ENCODE peak calls at places on chromosomes 7 and 10, in seven cellular contexts. Z is A549, R is fibroblast of lung, X is neural progenitor cell, N is GM23338, U is H9, P is OCI-LY7. H is an unnamed sample.

GRCh38 chr10:34813626-34814227 is 1.4 kb downstream of the PARD3 start:
- DNase-seq in Z (peak; percentile 29), R (peak; percentile 84), X (no peak), N (no peak), U (no peak), P (no peak), H (peak; percentile 83)

GRCh38 chr7:131586259-131586658 is 29.8 kb upstream of the PODXL start:
- DNase-seq in Z (peak; percentile 30), R (no peak), X (no peak), N (no peak), U (no peak), P (no peak), H (no peak)

GRCh38 chr10:43585046-43585445 is 10.6 kb upstream of the ZNF239 start:
- DNase-seq in Z (no peak), R (peak; percentile 2), X (no peak), N (no peak), U (no peak), P (no peak), H (no peak)

GRCh38 chr10:128380946-128381345 is 254.7 kb upstream of the MKI67 start:
- DNase-seq in Z (no peak), R (no peak), X (no peak), N (no peak), U (no peak), P (no peak), H (no peak)

GRCh38 chr7:152894295-152895170 is 135.0 kb downstream of the ACTR3B start:
- DNase-seq in Z (peak; percentile 23), R (no peak), X (peak; percentile 81), N (peak; percentile 74), U (peak; percentile 66), P (peak; percentile 38), H (peak; percentile 29)

GRCh38 chr7:96548664-96549063 is 161.0 kb downstream of the SEM1 start:
- DNase-seq in Z (peak; percentile 63), R (no peak), X (no peak), N (no peak), U (no peak), P (no peak), H (peak; percentile 96)

GRCh38 chr7:55552320-55553086 is 19.8 kb downstream of the VOPP1 start:
- DNase-seq in Z (peak; percentile 37), R (peak; percentile 93), X (no peak), N (no peak), U (no peak), P (no peak), H (peak; percentile 86)

GRCh38 chr7:30166841-30167235 is 32.1 kb downstream of the MTURN start:
- DNase-seq in Z (no peak), R (no peak), X (no peak), N (no peak), U (no peak), P (no peak), H (no peak)

GRCh38 chr10:77160679-77161078 is 476.9 kb downstream of the KCNMA1 start:
- DNase-seq in Z (peak; percentile 74), R (peak; percentile 98), X (no peak), N (no peak), U (no peak), P (no peak), H (peak; percentile 100)

GRCh38 chr7:125847706-125848105 is 918.1 kb upstream of the POT1 start:
- DNase-seq in Z (no peak), R (no peak), X (no peak), N (peak; percentile 50), U (peak; percentile 45), P (no peak), H (no peak)

GRCh38 chr10:22568928-22569327 is 145.4 kb downstream of the PIP4K2A start:
- DNase-seq in Z (no peak), R (no peak), X (no peak), N (no peak), U (no peak), P (no peak), H (no peak)

GRCh38 chr7:68269410-68269809 is 1272.8 kb downstream of the TYW1 start:
- DNase-seq in Z (peak; percentile 67), R (peak; percentile 94), X (no peak), N (no peak), U (no peak), P (no peak), H (no peak)

GRCh38 chr7:137718360-137718759 is 128.4 kb downstream of the DGKI start:
- DNase-seq in Z (no peak), R (peak; percentile 40), X (no peak), N (no peak), U (no peak), P (no peak), H (no peak)

GRCh38 chr7:83324596-83324995 is 161.9 kb upstream of the PCLO start:
- DNase-seq in Z (no peak), R (no peak), X (no peak), N (no peak), U (no peak), P (no peak), H (no peak)

GRCh38 chr10:76337641-76338040 is 906.2 kb downstream of the LRMDA start:
- DNase-seq in Z (no peak), R (peak; percentile 82), X (no peak), N (no peak), U (no peak), P (no peak), H (peak; percentile 85)

GRCh38 chr7:24336461-24336860 is 52.5 kb downstream of the NPY start:
- DNase-seq in Z (peak; percentile 6), R (no peak), X (no peak), N (peak; percentile 34), U (no peak), P (no peak), H (no peak)

GRCh38 chr7:129950191-129950940 is 2.4 kb downstream of the UBE2H start:
- DNase-seq in Z (no peak), R (peak; percentile 44), X (peak; percentile 73), N (peak; percentile 69), U (no peak), P (peak; percentile 23), H (no peak)

GRCh38 chr10:484925-485661 is 204.4 kb downstream of the DIP2C start:
- DNase-seq in Z (no peak), R (no peak), X (no peak), N (no peak), U (peak; percentile 26), P (no peak), H (peak; percentile 7)

GRCh38 chr7:98251251-98251843 is 685 bp downstream of the TECPR1 start:
- DNase-seq in Z (no peak), R (peak; percentile 29), X (no peak), N (peak; percentile 45), U (no peak), P (peak; percentile 63), H (no peak)

DNA sequence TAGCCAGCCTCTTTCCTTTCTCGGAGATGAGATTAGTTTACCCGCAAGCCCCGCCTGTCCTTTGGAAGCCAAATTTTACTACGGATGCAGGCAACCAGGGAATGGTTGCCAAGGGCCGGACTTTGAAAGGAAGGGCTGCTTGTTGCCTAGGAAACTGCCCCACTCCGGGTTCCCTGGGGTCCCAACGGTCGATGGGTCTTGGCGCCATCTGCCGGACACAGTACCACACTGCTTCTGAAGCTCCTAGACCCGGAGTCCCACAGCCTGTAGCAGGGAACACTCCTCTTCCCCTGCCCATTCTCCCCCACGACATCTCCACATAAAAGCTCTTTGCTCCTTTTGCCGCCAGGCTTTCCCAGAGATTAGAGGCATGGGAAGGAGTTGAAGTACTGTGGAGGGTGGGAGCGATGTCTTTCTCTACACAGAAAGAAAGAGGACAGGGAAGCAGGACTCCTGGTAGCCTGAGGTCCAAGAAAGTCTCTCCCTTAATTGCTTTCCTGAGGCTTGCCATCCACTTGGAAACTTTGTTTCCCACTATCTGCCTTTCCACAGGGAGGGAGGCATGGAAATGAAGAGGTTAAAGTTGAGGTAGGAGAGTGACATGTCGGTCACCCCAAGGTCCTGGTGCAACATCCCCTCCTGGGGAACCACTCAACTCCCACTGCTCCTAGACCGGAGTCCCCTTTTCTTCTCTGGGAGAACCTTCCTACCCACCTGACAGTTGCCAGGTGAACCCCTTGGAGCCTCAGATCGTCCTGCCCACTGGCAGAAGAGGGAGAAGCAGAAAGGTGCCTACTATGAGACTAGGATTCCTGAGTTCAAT is 21.9 kb downstream of the IMPDH1 start:
- DNase-seq in Z (peak; percentile 66), R (peak; percentile 52), X (peak; percentile 95), N (peak; percentile 97), U (peak; percentile 93), P (peak; percentile 77), H (peak; percentile 80)
- H3K4me2 ChIP-seq in Z (no peak overlapping the region), R (no peak overlapping the region), X (peak overlapping the region; percentile 47), N (peak overlapping the region; percentile 16), U (no peak overlapping the region), P (no peak overlapping the region), H (no peak overlapping the region)

GRCh38 chr7:12231097-12231496 is 20.0 kb downstream of the TMEM106B start:
- DNase-seq in Z (no peak), R (no peak), X (no peak), N (no peak), U (no peak), P (no peak), H (no peak)
- H3K27ac ChIP-seq in Z (no peak overlapping the region), R (no peak overlapping the region), X (no peak overlapping the region), N (no peak overlapping the region), U (no peak overlapping the region), P (no peak overlapping the region), H (no peak overlapping the region)

DNA sequence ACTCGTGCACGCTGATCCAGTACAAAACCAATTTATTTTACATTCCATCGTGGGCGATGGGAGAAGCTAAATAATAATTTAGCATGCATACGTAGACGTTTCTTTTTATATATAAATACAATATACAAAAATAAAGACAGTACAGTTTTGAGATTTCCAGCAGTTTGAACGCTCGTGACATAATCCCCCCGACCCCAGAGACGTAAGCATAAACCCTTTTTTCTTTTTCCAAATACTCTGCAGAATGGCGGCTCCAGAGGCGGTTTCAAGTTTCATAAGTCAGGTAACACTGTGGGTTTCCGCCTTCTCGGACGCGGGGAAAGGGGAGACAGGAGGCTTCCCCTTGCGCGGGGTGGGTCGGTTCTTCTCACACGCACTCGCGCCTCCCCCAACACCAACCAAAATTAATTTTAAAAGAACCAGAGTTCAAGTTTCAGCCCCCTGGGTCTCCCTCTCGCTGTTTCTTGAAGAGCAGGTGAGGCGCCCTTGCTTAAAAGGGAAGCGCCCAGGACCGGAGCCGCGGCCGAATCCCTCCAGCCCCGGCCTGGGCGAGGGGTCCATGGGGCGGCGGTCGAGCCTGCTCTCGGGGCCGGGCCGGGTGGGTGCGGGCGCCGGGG is 5.5 kb downstream of the MNX1 start:
- DNase-seq in Z (no peak), R (no peak), X (no peak), N (peak; percentile 41), U (no peak), P (no peak), H (no peak)
- H3K4me2 ChIP-seq in Z (no peak overlapping the region), R (no peak overlapping the region), X (no peak overlapping the region), N (peak overlapping the region; percentile 67), U (no peak overlapping the region), P (no peak overlapping the region), H (peak overlapping the region; percentile 75)

DNA sequence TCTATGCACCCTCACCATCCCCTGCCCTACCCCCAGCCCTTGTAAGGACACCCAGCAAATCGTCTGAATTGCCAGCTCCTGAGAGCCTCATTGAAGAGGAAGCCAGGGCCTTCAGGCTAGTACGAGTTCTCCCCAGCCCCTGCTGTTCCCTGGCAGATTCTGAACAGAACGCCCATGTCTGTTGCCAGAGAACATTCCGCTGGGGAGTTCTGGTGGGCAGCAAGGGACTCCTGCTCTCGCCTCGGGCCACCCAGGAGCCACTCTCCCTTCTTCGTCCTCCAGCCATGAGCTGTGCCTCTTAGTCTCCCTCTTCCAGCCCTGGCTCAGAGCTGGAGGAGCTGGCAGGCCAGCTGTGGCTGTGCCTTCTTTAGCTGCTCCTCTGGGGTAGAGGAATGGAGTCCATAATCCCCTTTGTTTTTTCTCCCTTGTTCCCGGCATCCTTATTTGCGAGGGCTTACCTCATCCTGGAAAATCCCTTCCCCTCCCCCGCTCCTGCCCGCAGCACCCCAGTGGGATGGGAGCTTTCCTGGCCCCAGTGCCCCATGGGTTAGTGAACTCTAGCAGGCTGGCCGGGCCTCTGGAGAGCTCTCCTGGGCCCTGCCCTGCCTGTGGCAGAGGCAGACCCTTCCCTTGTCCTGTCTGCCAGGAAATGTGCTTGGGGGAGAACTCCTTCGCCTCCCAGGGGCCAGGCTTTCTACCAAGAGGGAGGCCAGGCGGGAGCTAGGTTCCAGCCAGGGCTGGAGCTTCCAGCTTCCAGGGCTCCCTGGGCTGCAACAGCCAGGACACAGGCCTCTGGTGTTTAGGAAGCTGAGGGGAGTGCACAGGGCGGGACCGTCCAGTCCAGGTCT is 16.6 kb upstream of the TRIM8 start:
- DNase-seq in Z (peak; percentile 37), R (peak; percentile 72), X (peak; percentile 91), N (peak; percentile 89), U (peak; percentile 71), P (no peak), H (peak; percentile 25)
- H3K27ac ChIP-seq in Z (peak overlapping the region; percentile 59), R (peak overlapping the region; percentile 83), X (peak overlapping the region; percentile 99), N (peak overlapping the region; percentile 97), U (peak overlapping the region; percentile 13), P (no peak overlapping the region), H (peak overlapping the region; percentile 70)